ENCODE peak calls at places on chromosomes 5 and 9, in six cellular contexts. F is HepG2, A is GM12878, B is SK-N-SH, Y is A549, D is K562. N is an unnamed sample.

GRCh38 chr9:115757461-115757860 is 396.1 kb upstream of the PAPPA start:
- DNase-seq in F (no peak), A (no peak), B (no peak), Y (no peak), D (no peak), N (no peak)

GRCh38 chr9:126671381-126671831 is 57.7 kb downstream of the LMX1B start:
- DNase-seq in F (no peak), A (no peak), B (peak), Y (no peak), D (no peak), N (no peak)

GRCh38 chr5:61464512-61464911 is 132.5 kb downstream of the ZSWIM6 start:
- DNase-seq in F (no peak), A (no peak), B (no peak), Y (no peak), D (no peak), N (no peak)

GRCh38 chr5:132059043-132059695 is 1.3 kb upstream of the IL3 start:
- DNase-seq in F (no peak), A (no peak), B (peak), Y (no peak), D (no peak), N (no peak)

GRCh38 chr9:109806506-109807115 is 26.6 kb downstream of the PALM2AKAP2 start:
- DNase-seq in F (no peak), A (no peak), B (no peak), Y (no peak), D (no peak), N (no peak)

GRCh38 chr5:42950466-42951168 is 89.5 kb downstream of the ANXA2R start:
- DNase-seq in F (no peak), A (peak), B (peak), Y (peak), D (peak), N (peak)

GRCh38 chr5:115599924-115600323 is 2.4 kb downstream of the TICAM2 start:
- DNase-seq in F (no peak), A (no peak), B (no peak), Y (no peak), D (no peak), N (no peak)

GRCh38 chr5:1516615-1517601 is 6.9 kb downstream of the LPCAT1 start:
- DNase-seq in F (peak), A (no peak), B (no peak), Y (peak), D (no peak), N (no peak)

GRCh38 chr9:70161414-70161732 is 97.4 kb upstream of the SMC5 start:
- DNase-seq in F (no peak), A (no peak), B (no peak), Y (no peak), D (no peak), N (no peak)

GRCh38 chr9:133375116-133375723 is 640 bp downstream of the SURF4 start:
- DNase-seq in F (peak), A (no peak), B (peak), Y (peak), D (no peak), N (no peak)

GRCh38 chr9:132486706-132487350 is 76.8 kb downstream of the CFAP77 start:
- DNase-seq in F (no peak), A (no peak), B (peak), Y (no peak), D (no peak), N (no peak)

GRCh38 chr9:122463828-122464632 is 13.7 kb downstream of the OR1J1 start:
- DNase-seq in F (peak), A (peak), B (peak), Y (no peak), D (peak), N (peak)

GRCh38 chr5:66561366-66561990 is 34.7 kb upstream of the MAST4 start:
- DNase-seq in F (no peak), A (no peak), B (no peak), Y (no peak), D (no peak), N (no peak)

DNA sequence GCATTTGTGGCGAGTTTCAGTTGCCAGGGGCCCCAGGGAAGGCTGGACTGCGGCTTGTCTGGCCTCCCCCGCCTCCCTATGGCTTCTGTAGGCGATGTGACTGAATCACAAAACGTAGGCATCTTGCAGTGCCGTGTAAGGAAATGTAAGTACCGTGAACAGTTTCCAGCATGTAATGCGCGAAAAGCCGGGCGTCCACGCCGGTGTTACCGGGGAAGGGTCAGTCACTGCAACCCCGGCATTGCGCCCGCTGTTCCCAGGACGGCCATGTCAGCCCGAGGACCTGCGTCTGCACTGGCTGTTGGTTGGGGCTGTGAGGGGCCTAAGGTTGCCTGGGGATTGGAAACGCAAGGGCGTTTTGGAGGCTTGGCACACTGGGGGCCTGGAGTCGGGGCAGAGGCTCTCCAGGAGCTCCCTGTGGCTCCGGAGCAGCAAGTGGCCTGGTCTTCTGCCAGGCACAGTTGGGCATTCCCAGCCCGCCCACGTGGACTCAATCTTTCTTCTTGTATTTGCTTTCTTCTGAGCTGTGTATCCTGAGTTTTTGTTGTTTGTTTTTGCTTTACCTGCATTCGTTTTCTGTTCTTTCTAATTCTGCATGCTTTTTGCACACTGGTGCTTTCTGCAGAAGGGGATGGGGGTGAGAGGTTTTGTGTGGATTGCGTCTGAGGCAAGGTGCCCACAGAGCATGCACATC is 36.9 kb upstream of the PLEKHG4B start:
- DNase-seq in F (no peak), A (no peak), B (no peak), Y (no peak), D (no peak), N (no peak)
- TF ChIP-seq REST in F (no peak), A (no peak), B (no peak), Y (no peak), D (no peak), N (no peak)

GRCh38 chr5:105956456-105957177 is 1714.1 kb downstream of the EFNA5 start:
- DNase-seq in F (no peak), A (no peak), B (no peak), Y (no peak), D (no peak), N (no peak)
- TF ChIP-seq MAX in F (no peak), A (no peak), B (no peak), Y (no peak), D (no peak), N (no peak)

GRCh38 chr9:14075218-14075617 is 238.7 kb downstream of the NFIB start:
- DNase-seq in F (no peak), A (no peak), B (no peak), Y (no peak), D (no peak), N (no peak)
- TF ChIP-seq REST in F (no peak), A (no peak), B (no peak), Y (no peak), D (no peak), N (no peak)

DNA sequence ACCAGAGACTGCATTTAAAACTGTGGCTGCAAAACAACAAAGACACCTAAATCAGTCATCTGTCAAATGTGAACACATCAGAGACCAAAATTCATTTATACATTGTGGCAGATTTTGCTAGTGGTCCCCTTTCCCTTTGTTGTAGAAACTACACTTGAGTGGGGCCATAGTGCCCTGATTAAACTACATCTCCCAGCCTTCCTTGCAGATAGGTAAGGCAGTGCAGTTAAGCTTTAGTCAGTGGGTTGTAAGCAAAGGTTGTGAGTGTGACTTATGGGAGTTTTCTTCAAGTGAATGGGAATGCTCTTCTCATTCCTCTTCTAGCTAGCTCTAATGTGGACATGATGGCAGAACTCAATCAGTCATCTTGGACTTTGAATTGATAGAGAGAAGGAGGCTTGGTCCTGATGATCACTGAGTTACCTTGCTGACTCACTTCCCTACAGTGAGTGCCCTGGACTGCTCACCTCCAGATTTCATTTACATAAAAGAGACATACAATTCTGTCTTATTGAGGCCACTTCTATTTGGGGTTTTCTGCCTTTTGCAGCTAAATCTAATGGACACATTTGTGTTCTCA is 35.2 kb upstream of the SPARC start:
- DNase-seq in F (no peak), A (no peak), B (no peak), Y (no peak), D (no peak), N (no peak)
- TF ChIP-seq MAX in F (no peak), A (no peak), B (no peak), Y (no peak), D (no peak), N (no peak)

N was measured in HCT116.